ENCODE peak calls at places on chromosomes 16 and 17, in four cellular contexts. V is mesendoderm, Y is H1, K is IMR-90. O is an unnamed sample.

GRCh38 chr16:15567823-15568222 is 75.1 kb downstream of the MARF1 start:
- DNase-seq in V (no peak), Y (no peak), K (no peak), O (no peak)

GRCh38 chr16:75420987-75421819 is 12.1 kb downstream of the CFDP1 start:
- DNase-seq in V (peak; percentile 93), Y (peak; percentile 53), K (peak; percentile 45), O (peak; percentile 90)

GRCh38 chr16:29876186-29876577 is 13.2 kb upstream of the CDIPT start:
- DNase-seq in V (peak; percentile 29), Y (peak; percentile 49), K (no peak), O (peak; percentile 89)

GRCh38 chr17:63405741-63406261 is 40.3 kb downstream of the CYB561 start:
- DNase-seq in V (peak; percentile 69), Y (no peak), K (peak; percentile 92), O (no peak)

GRCh38 chr16:88882358-88883030 is 16.0 kb upstream of the PABPN1L start:
- DNase-seq in V (no peak), Y (no peak), K (no peak), O (no peak)

GRCh38 chr16:29310852-29311314 is 95.6 kb downstream of the NPIPB11 start:
- DNase-seq in V (no peak), Y (no peak), K (no peak), O (no peak)

GRCh38 chr17:78665952-78666920 is 89.0 kb upstream of the DNAH17 start:
- DNase-seq in V (no peak), Y (no peak), K (no peak), O (no peak)

GRCh38 chr16:1914759-1915387 is 3.3 kb downstream of the HS3ST6 start:
- DNase-seq in V (no peak), Y (no peak), K (no peak), O (no peak)

GRCh38 chr17:28041844-28042656 is 427 bp upstream of the NLK start:
- DNase-seq in V (peak; percentile 36), Y (no peak), K (peak; percentile 31), O (no peak)

GRCh38 chr16:69818811-69819587 is 56.9 kb downstream of the WWP2 start:
- DNase-seq in V (peak; percentile 66), Y (no peak), K (no peak), O (no peak)

GRCh38 chr16:20323591-20324117 is 3.7 kb downstream of the GP2 start:
- DNase-seq in V (no peak), Y (no peak), K (no peak), O (no peak)

GRCh38 chr16:20329392-20330138 is 2.3 kb upstream of the GP2 start:
- DNase-seq in V (no peak), Y (no peak), K (no peak), O (no peak)

GRCh38 chr16:20325005-20325404 is 2.3 kb downstream of the GP2 start:
- DNase-seq in V (no peak), Y (no peak), K (no peak), O (no peak)

GRCh38 chr16:20326336-20326735 is 977 bp downstream of the GP2 start:
- DNase-seq in V (peak; percentile 84), Y (no peak), K (no peak), O (no peak)

DNA sequence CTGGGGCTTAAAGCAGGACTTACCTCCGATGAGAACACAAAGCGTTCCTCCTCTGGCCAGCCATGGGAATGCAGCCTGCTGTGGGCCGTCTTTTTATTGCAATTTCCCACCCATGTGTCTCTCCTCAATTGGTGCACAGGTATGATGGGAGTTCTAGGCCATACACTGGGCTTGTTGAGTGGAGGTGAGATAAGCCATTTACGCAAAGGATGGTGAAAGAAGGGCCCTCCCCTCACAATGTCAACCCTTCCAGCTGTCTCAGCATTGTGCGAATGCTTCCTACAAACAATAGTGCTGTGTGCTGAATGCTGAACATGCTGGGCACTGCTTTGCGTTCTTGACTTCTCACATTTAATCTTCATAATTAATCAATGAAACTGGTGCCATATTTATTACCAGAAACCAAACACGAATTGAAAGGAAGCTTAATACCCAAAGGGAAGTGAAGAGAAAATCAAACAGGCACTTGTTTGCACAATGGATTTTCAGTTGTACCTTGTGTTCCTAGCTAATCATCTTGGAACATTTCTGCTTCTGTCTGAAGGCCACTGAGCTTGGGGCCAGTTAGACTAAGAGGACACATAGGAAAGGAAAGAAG is at the start of gene GP2:
- DNase-seq in V (peak; percentile 42), Y (no peak), K (no peak), O (peak; percentile 36)
- H4K5ac ChIP-seq in V (no peak within 1 kb of the TSS), Y (no peak within 1 kb of the TSS), K (no peak within 1 kb of the TSS), O (no peak within 1 kb of the TSS)

GRCh38 chr16:414395-415169 is 10.9 kb upstream of the RAB11FIP3 start:
- DNase-seq in V (no peak), Y (no peak), K (no peak), O (no peak)
- H4K5ac ChIP-seq in V (no peak overlapping the region), Y (no peak overlapping the region), K (no peak overlapping the region), O (no peak overlapping the region)

DNA sequence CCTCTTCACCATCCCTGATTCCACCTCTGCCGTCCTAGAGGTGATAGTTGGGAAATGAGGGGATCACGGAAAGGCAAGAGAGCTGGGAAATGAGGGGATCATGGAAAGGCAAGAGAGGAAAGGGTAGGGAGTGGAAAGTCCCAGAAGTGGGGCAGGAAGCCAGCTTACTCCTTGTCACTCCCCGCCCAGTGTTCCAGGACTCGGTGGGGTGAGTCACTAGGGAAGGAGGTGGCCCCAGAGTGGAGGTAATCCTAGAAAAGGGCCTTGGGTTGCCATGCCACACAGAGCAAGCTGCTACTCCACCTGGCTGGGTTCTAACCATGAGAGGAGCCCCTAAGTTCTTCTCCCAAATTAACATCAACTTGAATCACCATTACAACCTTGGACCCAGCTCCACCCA is 14.8 kb downstream of the ALOXE3 start:
- DNase-seq in V (no peak), Y (no peak), K (no peak), O (no peak)
- H4K5ac ChIP-seq in V (no peak overlapping the region), Y (no peak overlapping the region), K (no peak overlapping the region), O (no peak overlapping the region)

GRCh38 chr17:10814083-10814482 is 10.2 kb upstream of the TMEM238L start:
- DNase-seq in V (no peak), Y (no peak), K (no peak), O (no peak)
- H4K5ac ChIP-seq in V (no peak overlapping the region), Y (no peak overlapping the region), K (no peak overlapping the region), O (no peak overlapping the region)

GRCh38 chr16:77434365-77435239 is at the start of gene ADAMTS18:
- DNase-seq in V (peak; percentile 62), Y (no peak), K (no peak), O (peak; percentile 66)

GRCh38 chr16:77435240-77435819 is 496 bp upstream of the ADAMTS18 start:
- DNase-seq in V (peak; percentile 35), Y (no peak), K (no peak), O (no peak)

GRCh38 chr16:77432264-77432663 is 2.6 kb downstream of the ADAMTS18 start:
- DNase-seq in V (no peak), Y (no peak), K (no peak), O (no peak)

GRCh38 chr16:77433146-77433545 is 1.7 kb downstream of the ADAMTS18 start:
- DNase-seq in V (no peak), Y (no peak), K (no peak), O (no peak)

DNA sequence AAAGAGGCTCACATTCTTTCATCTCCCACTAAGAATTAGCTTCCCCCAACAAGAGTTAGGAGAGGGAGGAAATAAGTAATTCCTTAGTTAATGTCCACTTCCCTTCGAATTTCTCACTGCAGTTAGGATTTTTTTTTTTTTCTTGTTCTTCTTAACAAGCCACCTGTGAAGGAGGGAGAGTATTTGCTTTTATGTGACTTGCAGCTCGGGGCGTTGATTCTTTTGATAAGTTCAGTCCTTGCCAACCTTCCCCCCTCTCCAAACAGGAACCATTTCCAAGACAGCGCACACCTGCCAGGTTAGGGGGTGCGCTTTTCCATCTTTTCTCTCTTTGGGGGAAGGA is 841 bp downstream of the ADAMTS18 start:
- DNase-seq in V (no peak), Y (no peak), K (no peak), O (no peak)
- H4K5ac ChIP-seq in V (no peak overlapping the region), Y (no peak overlapping the region), K (no peak overlapping the region), O (no peak overlapping the region)